ENCODE peak calls at places on chromosomes 13 and 19, in five cellular contexts. One of them, this sample, is unnamed.

GRCh38 chr19:38650180-38650775 is 2.8 kb downstream of the ACTN4 start:
- DNase-seq in B cell: no peak
- DNase-seq in stimulated activated CD4-positive, alpha-beta T cell treated with anti-CD3 and anti-CD28 coated beads, TNF-alpha, amount 100 ng/mL, for 24 hours: no peak
- DNase-seq in hepatic stellate cell: no peak
- DNase-seq in HT-29: peak; percentile 82
- DNase-seq in this sample: no peak

GRCh38 chr13:27160657-27161174 is 10.9 kb downstream of the USP12 start:
- DNase-seq in B cell: no peak
- DNase-seq in stimulated activated CD4-positive, alpha-beta T cell treated with anti-CD3 and anti-CD28 coated beads, TNF-alpha, amount 100 ng/mL, for 24 hours: no peak
- DNase-seq in hepatic stellate cell: no peak
- DNase-seq in HT-29: no peak
- DNase-seq in this sample: no peak

GRCh38 chr19:39692166-39692565 is 12.1 kb upstream of the LGALS14 start:
- DNase-seq in B cell: no peak
- DNase-seq in stimulated activated CD4-positive, alpha-beta T cell treated with anti-CD3 and anti-CD28 coated beads, TNF-alpha, amount 100 ng/mL, for 24 hours: no peak
- DNase-seq in hepatic stellate cell: no peak
- DNase-seq in HT-29: no peak
- DNase-seq in this sample: no peak

GRCh38 chr19:17385878-17386611 is 8.0 kb downstream of the CCDC194 start:
- DNase-seq in B cell: peak; percentile 57
- DNase-seq in stimulated activated CD4-positive, alpha-beta T cell treated with anti-CD3 and anti-CD28 coated beads, TNF-alpha, amount 100 ng/mL, for 24 hours: peak; percentile 65
- DNase-seq in hepatic stellate cell: peak; percentile 75
- DNase-seq in HT-29: peak; percentile 53
- DNase-seq in this sample: peak; percentile 56

GRCh38 chr13:19862511-19863313 is 737 bp downstream of the ZMYM5 start:
- DNase-seq in B cell: peak; percentile 52
- DNase-seq in stimulated activated CD4-positive, alpha-beta T cell treated with anti-CD3 and anti-CD28 coated beads, TNF-alpha, amount 100 ng/mL, for 24 hours: peak; percentile 35
- DNase-seq in hepatic stellate cell: peak; percentile 27
- DNase-seq in HT-29: peak; percentile 77
- DNase-seq in this sample: peak; percentile 24

GRCh38 chr19:55462722-55463121 is 1.3 kb upstream of the ISOC2 start:
- DNase-seq in B cell: no peak
- DNase-seq in stimulated activated CD4-positive, alpha-beta T cell treated with anti-CD3 and anti-CD28 coated beads, TNF-alpha, amount 100 ng/mL, for 24 hours: no peak
- DNase-seq in hepatic stellate cell: no peak
- DNase-seq in HT-29: no peak
- DNase-seq in this sample: no peak

GRCh38 chr13:110644892-110645521 is 29.7 kb downstream of the NAXD start:
- DNase-seq in B cell: peak; percentile 81
- DNase-seq in stimulated activated CD4-positive, alpha-beta T cell treated with anti-CD3 and anti-CD28 coated beads, TNF-alpha, amount 100 ng/mL, for 24 hours: peak; percentile 36
- DNase-seq in hepatic stellate cell: peak; percentile 65
- DNase-seq in HT-29: peak; percentile 80
- DNase-seq in this sample: peak; percentile 23

GRCh38 chr13:45393941-45394570 is 24.1 kb downstream of the SLC25A30 start:
- DNase-seq in B cell: no peak
- DNase-seq in stimulated activated CD4-positive, alpha-beta T cell treated with anti-CD3 and anti-CD28 coated beads, TNF-alpha, amount 100 ng/mL, for 24 hours: no peak
- DNase-seq in hepatic stellate cell: peak; percentile 50
- DNase-seq in HT-29: peak; percentile 81
- DNase-seq in this sample: peak; percentile 29

GRCh38 chr13:74217816-74218215 is 83.6 kb upstream of the KLF12 start:
- DNase-seq in B cell: no peak
- DNase-seq in stimulated activated CD4-positive, alpha-beta T cell treated with anti-CD3 and anti-CD28 coated beads, TNF-alpha, amount 100 ng/mL, for 24 hours: no peak
- DNase-seq in hepatic stellate cell: peak; percentile 34
- DNase-seq in HT-29: no peak
- DNase-seq in this sample: no peak

GRCh38 chr13:113497217-113497616 is 6.7 kb upstream of the DCUN1D2 start:
- DNase-seq in B cell: no peak
- DNase-seq in stimulated activated CD4-positive, alpha-beta T cell treated with anti-CD3 and anti-CD28 coated beads, TNF-alpha, amount 100 ng/mL, for 24 hours: no peak
- DNase-seq in hepatic stellate cell: no peak
- DNase-seq in HT-29: no peak
- DNase-seq in this sample: no peak

GRCh38 chr19:56864443-56865125 is 24.1 kb upstream of the PEG3 start:
- DNase-seq in B cell: no peak
- DNase-seq in stimulated activated CD4-positive, alpha-beta T cell treated with anti-CD3 and anti-CD28 coated beads, TNF-alpha, amount 100 ng/mL, for 24 hours: no peak
- DNase-seq in hepatic stellate cell: no peak
- DNase-seq in HT-29: no peak
- DNase-seq in this sample: no peak

GRCh38 chr13:77565635-77566034 is 30.1 kb downstream of the SCEL start:
- DNase-seq in B cell: no peak
- DNase-seq in stimulated activated CD4-positive, alpha-beta T cell treated with anti-CD3 and anti-CD28 coated beads, TNF-alpha, amount 100 ng/mL, for 24 hours: no peak
- DNase-seq in hepatic stellate cell: no peak
- DNase-seq in HT-29: peak; percentile 88
- DNase-seq in this sample: no peak

GRCh38 chr19:383922-384800 is 24.8 kb downstream of the C2CD4C start:
- DNase-seq in B cell: no peak
- DNase-seq in stimulated activated CD4-positive, alpha-beta T cell treated with anti-CD3 and anti-CD28 coated beads, TNF-alpha, amount 100 ng/mL, for 24 hours: no peak
- DNase-seq in hepatic stellate cell: no peak
- DNase-seq in HT-29: no peak
- DNase-seq in this sample: no peak

GRCh38 chr13:113305208-113305607 is 8.2 kb downstream of the LAMP1 start:
- DNase-seq in B cell: no peak
- DNase-seq in stimulated activated CD4-positive, alpha-beta T cell treated with anti-CD3 and anti-CD28 coated beads, TNF-alpha, amount 100 ng/mL, for 24 hours: no peak
- DNase-seq in hepatic stellate cell: no peak
- DNase-seq in HT-29: no peak
- DNase-seq in this sample: no peak

GRCh38 chr19:45655073-45655472 is 12.9 kb upstream of the GIPR start:
- DNase-seq in B cell: no peak
- DNase-seq in stimulated activated CD4-positive, alpha-beta T cell treated with anti-CD3 and anti-CD28 coated beads, TNF-alpha, amount 100 ng/mL, for 24 hours: no peak
- DNase-seq in hepatic stellate cell: no peak
- DNase-seq in HT-29: no peak
- DNase-seq in this sample: no peak

GRCh38 chr19:55579766-55580621 is 654 bp downstream of the ZNF579 start:
- DNase-seq in B cell: no peak
- DNase-seq in stimulated activated CD4-positive, alpha-beta T cell treated with anti-CD3 and anti-CD28 coated beads, TNF-alpha, amount 100 ng/mL, for 24 hours: no peak
- DNase-seq in hepatic stellate cell: peak; percentile 54
- DNase-seq in HT-29: peak; percentile 30
- DNase-seq in this sample: no peak

GRCh38 chr13:44088911-44089851 is 209.5 kb downstream of the LACC1 start:
- DNase-seq in B cell: no peak
- DNase-seq in stimulated activated CD4-positive, alpha-beta T cell treated with anti-CD3 and anti-CD28 coated beads, TNF-alpha, amount 100 ng/mL, for 24 hours: no peak
- DNase-seq in hepatic stellate cell: no peak
- DNase-seq in HT-29: no peak
- DNase-seq in this sample: no peak

GRCh38 chr19:7971553-7972520 is 28.4 kb upstream of the TIMM44 start:
- DNase-seq in B cell: no peak
- DNase-seq in stimulated activated CD4-positive, alpha-beta T cell treated with anti-CD3 and anti-CD28 coated beads, TNF-alpha, amount 100 ng/mL, for 24 hours: no peak
- DNase-seq in hepatic stellate cell: no peak
- DNase-seq in HT-29: no peak
- DNase-seq in this sample: no peak

GRCh38 chr13:109862627-109863026 is 76.2 kb upstream of the IRS2 start:
- DNase-seq in B cell: no peak
- DNase-seq in stimulated activated CD4-positive, alpha-beta T cell treated with anti-CD3 and anti-CD28 coated beads, TNF-alpha, amount 100 ng/mL, for 24 hours: no peak
- DNase-seq in hepatic stellate cell: peak; percentile 14
- DNase-seq in HT-29: peak; percentile 78
- DNase-seq in this sample: no peak

GRCh38 chr13:45737571-45738002 is 35.5 kb downstream of the CBY2 start:
- DNase-seq in B cell: no peak
- DNase-seq in stimulated activated CD4-positive, alpha-beta T cell treated with anti-CD3 and anti-CD28 coated beads, TNF-alpha, amount 100 ng/mL, for 24 hours: peak; percentile 10
- DNase-seq in hepatic stellate cell: no peak
- DNase-seq in HT-29: no peak
- DNase-seq in this sample: no peak

GRCh38 chr13:72886272-72887062 is 104.5 kb downstream of the PIBF1 start:
- DNase-seq in B cell: no peak
- DNase-seq in stimulated activated CD4-positive, alpha-beta T cell treated with anti-CD3 and anti-CD28 coated beads, TNF-alpha, amount 100 ng/mL, for 24 hours: no peak
- DNase-seq in hepatic stellate cell: no peak
- DNase-seq in HT-29: no peak
- DNase-seq in this sample: no peak

GRCh38 chr19:50003810-50004419 is 21.3 kb downstream of the VRK3 start:
- DNase-seq in B cell: no peak
- DNase-seq in stimulated activated CD4-positive, alpha-beta T cell treated with anti-CD3 and anti-CD28 coated beads, TNF-alpha, amount 100 ng/mL, for 24 hours: peak; percentile 27
- DNase-seq in hepatic stellate cell: peak; percentile 98
- DNase-seq in HT-29: peak; percentile 86
- DNase-seq in this sample: no peak

GRCh38 chr13:31982540-31982939 is 49.0 kb upstream of the FRY start:
- DNase-seq in B cell: no peak
- DNase-seq in stimulated activated CD4-positive, alpha-beta T cell treated with anti-CD3 and anti-CD28 coated beads, TNF-alpha, amount 100 ng/mL, for 24 hours: no peak
- DNase-seq in hepatic stellate cell: peak; percentile 66
- DNase-seq in HT-29: peak; percentile 100
- DNase-seq in this sample: no peak

GRCh38 chr13:98665638-98665995 is 86.9 kb downstream of the SLC15A1 start:
- DNase-seq in B cell: no peak
- DNase-seq in stimulated activated CD4-positive, alpha-beta T cell treated with anti-CD3 and anti-CD28 coated beads, TNF-alpha, amount 100 ng/mL, for 24 hours: no peak
- DNase-seq in hepatic stellate cell: no peak
- DNase-seq in HT-29: peak; percentile 29
- DNase-seq in this sample: no peak

GRCh38 chr13:40167327-40167726 is 499.1 kb downstream of the FOXO1 start:
- DNase-seq in B cell: no peak
- DNase-seq in stimulated activated CD4-positive, alpha-beta T cell treated with anti-CD3 and anti-CD28 coated beads, TNF-alpha, amount 100 ng/mL, for 24 hours: no peak
- DNase-seq in hepatic stellate cell: no peak
- DNase-seq in HT-29: no peak
- DNase-seq in this sample: no peak

GRCh38 chr13:113187263-113187669 is 21.2 kb downstream of the PCID2 start:
- DNase-seq in B cell: no peak
- DNase-seq in stimulated activated CD4-positive, alpha-beta T cell treated with anti-CD3 and anti-CD28 coated beads, TNF-alpha, amount 100 ng/mL, for 24 hours: peak; percentile 69
- DNase-seq in hepatic stellate cell: peak; percentile 95
- DNase-seq in HT-29: peak; percentile 94
- DNase-seq in this sample: no peak

GRCh38 chr13:24271611-24272451 is 37.5 kb upstream of the C1QTNF9 start:
- DNase-seq in B cell: peak; percentile 50
- DNase-seq in stimulated activated CD4-positive, alpha-beta T cell treated with anti-CD3 and anti-CD28 coated beads, TNF-alpha, amount 100 ng/mL, for 24 hours: peak; percentile 47
- DNase-seq in hepatic stellate cell: peak; percentile 83
- DNase-seq in HT-29: no peak
- DNase-seq in this sample: peak; percentile 57

GRCh38 chr19:48123907-48124675 is 13.5 kb upstream of the PLA2G4C start:
- DNase-seq in B cell: no peak
- DNase-seq in stimulated activated CD4-positive, alpha-beta T cell treated with anti-CD3 and anti-CD28 coated beads, TNF-alpha, amount 100 ng/mL, for 24 hours: peak; percentile 41
- DNase-seq in hepatic stellate cell: no peak
- DNase-seq in HT-29: peak; percentile 81
- DNase-seq in this sample: no peak

GRCh38 chr13:99977912-99978780 is 3.4 kb upstream of the ZIC2 start:
- DNase-seq in B cell: no peak
- DNase-seq in stimulated activated CD4-positive, alpha-beta T cell treated with anti-CD3 and anti-CD28 coated beads, TNF-alpha, amount 100 ng/mL, for 24 hours: no peak
- DNase-seq in hepatic stellate cell: no peak
- DNase-seq in HT-29: no peak
- DNase-seq in this sample: no peak

GRCh38 chr13:43884221-43884620 is 4.5 kb downstream of the LACC1 start:
- DNase-seq in B cell: no peak
- DNase-seq in stimulated activated CD4-positive, alpha-beta T cell treated with anti-CD3 and anti-CD28 coated beads, TNF-alpha, amount 100 ng/mL, for 24 hours: no peak
- DNase-seq in hepatic stellate cell: no peak
- DNase-seq in HT-29: no peak
- DNase-seq in this sample: no peak

GRCh38 chr13:30829145-30829544 is 76.9 kb upstream of the MEDAG start:
- DNase-seq in B cell: no peak
- DNase-seq in stimulated activated CD4-positive, alpha-beta T cell treated with anti-CD3 and anti-CD28 coated beads, TNF-alpha, amount 100 ng/mL, for 24 hours: no peak
- DNase-seq in hepatic stellate cell: peak; percentile 71
- DNase-seq in HT-29: peak; percentile 71
- DNase-seq in this sample: no peak

GRCh38 chr13:94548382-94549240 is 47.3 kb downstream of the TGDS start:
- DNase-seq in B cell: peak; percentile 63
- DNase-seq in stimulated activated CD4-positive, alpha-beta T cell treated with anti-CD3 and anti-CD28 coated beads, TNF-alpha, amount 100 ng/mL, for 24 hours: peak; percentile 0
- DNase-seq in hepatic stellate cell: peak; percentile 20
- DNase-seq in HT-29: peak; percentile 76
- DNase-seq in this sample: peak; percentile 39

GRCh38 chr13:49641810-49642291 is 13.5 kb downstream of the ARL11 start:
- DNase-seq in B cell: no peak
- DNase-seq in stimulated activated CD4-positive, alpha-beta T cell treated with anti-CD3 and anti-CD28 coated beads, TNF-alpha, amount 100 ng/mL, for 24 hours: no peak
- DNase-seq in hepatic stellate cell: peak; percentile 49
- DNase-seq in HT-29: no peak
- DNase-seq in this sample: no peak

GRCh38 chr13:74325106-74325505 is 190.9 kb upstream of the KLF12 start:
- DNase-seq in B cell: no peak
- DNase-seq in stimulated activated CD4-positive, alpha-beta T cell treated with anti-CD3 and anti-CD28 coated beads, TNF-alpha, amount 100 ng/mL, for 24 hours: no peak
- DNase-seq in hepatic stellate cell: no peak
- DNase-seq in HT-29: peak; percentile 53
- DNase-seq in this sample: no peak

GRCh38 chr19:11692127-11692790 is 46.5 kb downstream of the ZNF823 start:
- DNase-seq in B cell: no peak
- DNase-seq in stimulated activated CD4-positive, alpha-beta T cell treated with anti-CD3 and anti-CD28 coated beads, TNF-alpha, amount 100 ng/mL, for 24 hours: no peak
- DNase-seq in hepatic stellate cell: no peak
- DNase-seq in HT-29: no peak
- DNase-seq in this sample: no peak

GRCh38 chr13:113860051-113860471 is 3.8 kb downstream of the GAS6 start:
- DNase-seq in B cell: peak; percentile 2
- DNase-seq in stimulated activated CD4-positive, alpha-beta T cell treated with anti-CD3 and anti-CD28 coated beads, TNF-alpha, amount 100 ng/mL, for 24 hours: no peak
- DNase-seq in hepatic stellate cell: no peak
- DNase-seq in HT-29: peak; percentile 46
- DNase-seq in this sample: no peak

GRCh38 chr13:34826432-34826831 is 115.6 kb upstream of the NBEA start:
- DNase-seq in B cell: no peak
- DNase-seq in stimulated activated CD4-positive, alpha-beta T cell treated with anti-CD3 and anti-CD28 coated beads, TNF-alpha, amount 100 ng/mL, for 24 hours: no peak
- DNase-seq in hepatic stellate cell: no peak
- DNase-seq in HT-29: no peak
- DNase-seq in this sample: no peak

GRCh38 chr13:113976711-113977684 is 3.1 kb upstream of the C13orf46 start:
- DNase-seq in B cell: no peak
- DNase-seq in stimulated activated CD4-positive, alpha-beta T cell treated with anti-CD3 and anti-CD28 coated beads, TNF-alpha, amount 100 ng/mL, for 24 hours: no peak
- DNase-seq in hepatic stellate cell: peak; percentile 94
- DNase-seq in HT-29: no peak
- DNase-seq in this sample: no peak

This sample was measured in activated gamma-delta T cell treated with Interleukin-2 at 50 U/mL for 16 hours.